ENCODE peak calls at places on chromosomes 7 and 10, in seven cellular contexts. J is neural crest cell, W is Calu3, H is fibroblast of pulmonary artery, N is osteocyte, M is fibroblast of lung, X is astrocyte of the cerebellum. Y is an unnamed sample.

GRCh38 chr7:94146408-94146807 is 142.3 kb upstream of the BET1 start:
- DNase-seq in J (no peak), W (no peak), H (no peak), N (peak; percentile 85), M (peak; percentile 86), X (no peak), Y (no peak)

GRCh38 chr10:132870426-132870825 is 71.9 kb downstream of the CFAP46 start:
- DNase-seq in J (no peak), W (no peak), H (no peak), N (peak; percentile 62), M (no peak), X (no peak), Y (no peak)

GRCh38 chr7:94972296-94972695 is 64.9 kb downstream of the PPP1R9A start:
- DNase-seq in J (no peak), W (peak; percentile 19), H (no peak), N (no peak), M (no peak), X (peak; percentile 13), Y (no peak)

GRCh38 chr7:157392256-157393037 is 55.6 kb downstream of the DNAJB6 start:
- DNase-seq in J (no peak), W (no peak), H (no peak), N (no peak), M (no peak), X (no peak), Y (no peak)

GRCh38 chr7:116357776-116358670 is 141.5 kb upstream of the CAV2 start:
- DNase-seq in J (no peak), W (no peak), H (peak; percentile 56), N (no peak), M (peak; percentile 60), X (no peak), Y (no peak)

GRCh38 chr7:4239991-4240812 is 441.9 kb upstream of the FOXK1 start:
- DNase-seq in J (no peak), W (no peak), H (no peak), N (no peak), M (no peak), X (no peak), Y (no peak)

GRCh38 chr10:99403674-99404073 is 26.8 kb downstream of the GOT1 start:
- DNase-seq in J (no peak), W (no peak), H (peak; percentile 22), N (no peak), M (no peak), X (no peak), Y (no peak)

GRCh38 chr7:52825611-52826010 is 209.8 kb upstream of the POM121L12 start:
- DNase-seq in J (no peak), W (no peak), H (no peak), N (no peak), M (no peak), X (no peak), Y (no peak)

GRCh38 chr7:121480058-121480457 is 84.0 kb upstream of the FAM3C start:
- DNase-seq in J (no peak), W (no peak), H (no peak), N (no peak), M (no peak), X (no peak), Y (no peak)

GRCh38 chr7:114825423-114825951 is 96.4 kb upstream of the MDFIC start:
- DNase-seq in J (no peak), W (no peak), H (no peak), N (no peak), M (no peak), X (no peak), Y (no peak)

DNA sequence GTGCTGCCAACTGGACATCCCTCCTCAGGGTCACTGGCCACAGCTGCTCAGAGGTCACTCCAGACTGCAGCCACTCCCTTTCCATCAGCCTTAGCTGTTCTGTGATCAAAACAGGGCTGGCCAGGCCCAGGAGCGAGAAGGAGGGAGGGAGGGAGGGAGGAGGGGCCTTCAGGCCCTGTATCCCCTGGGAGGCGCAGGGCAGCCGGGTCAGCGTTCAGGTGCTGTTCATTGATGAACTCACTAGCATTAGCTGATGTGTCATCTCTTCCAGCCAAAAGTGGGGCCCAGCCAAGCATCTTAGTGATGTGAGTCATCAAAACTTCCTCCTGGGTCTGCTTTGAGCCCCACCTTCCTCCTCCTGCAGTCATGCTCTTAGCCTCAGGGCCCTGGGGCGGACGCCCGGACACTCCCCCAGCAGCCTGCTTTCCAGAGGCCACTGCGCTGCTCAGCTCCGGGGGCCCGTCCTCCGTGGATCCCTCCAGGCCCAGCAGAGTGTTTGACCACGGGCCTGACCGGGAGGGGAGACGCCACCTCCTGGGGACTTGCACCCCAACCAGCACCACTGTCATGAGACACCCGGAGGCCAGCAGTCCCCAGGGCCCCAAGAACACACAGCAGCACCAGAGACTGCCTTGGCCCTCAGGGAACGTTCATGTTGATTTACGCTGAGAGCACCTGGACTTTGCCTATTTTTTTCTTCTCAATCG is 149.2 kb downstream of the PRKAG2 start:
- DNase-seq in J (no peak), W (peak; percentile 88), H (peak; percentile 88), N (peak; percentile 91), M (peak; percentile 91), X (peak; percentile 83), Y (peak; percentile 44)
- TF ChIP-seq CTCF in J (no peak), W (no peak), H (no peak), N (no peak), M (no peak), X (no peak), Y (no peak)

DNA sequence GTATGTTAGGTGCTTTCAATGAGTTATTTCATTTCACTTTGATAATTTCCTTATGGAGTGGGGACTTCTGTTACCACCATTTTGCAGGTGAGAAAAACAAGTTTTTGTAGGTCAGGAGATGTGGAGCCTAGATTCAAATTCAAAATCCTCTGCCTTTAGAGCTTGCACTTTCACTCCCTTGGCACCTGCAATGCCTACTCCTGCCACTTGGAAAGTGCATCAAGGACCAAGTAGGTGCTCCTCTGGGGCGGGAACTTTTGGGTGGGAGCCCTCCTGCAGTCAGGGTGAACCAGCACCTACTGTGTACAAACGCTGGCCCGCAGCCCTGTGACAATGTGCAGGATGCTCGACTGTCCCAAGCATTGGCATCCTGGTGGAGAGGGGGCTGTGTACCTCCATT is 199.0 kb downstream of the EMX2 start:
- DNase-seq in J (no peak), W (no peak), H (no peak), N (no peak), M (no peak), X (no peak), Y (no peak)
- TF ChIP-seq CTCF in J (peak; percentile 45), W (peak; percentile 16), H (no peak), N (no peak), M (no peak), X (peak; percentile 13), Y (no peak)

GRCh38 chr7:56063882-56064625 is at the start of gene SUMF2:
- DNase-seq in J (peak; percentile 82), W (peak; percentile 96), H (peak; percentile 88), N (peak; percentile 97), M (peak; percentile 91), X (peak; percentile 56), Y (peak; percentile 91)
- TF ChIP-seq CTCF in J (no peak), W (no peak), H (peak; percentile 5), N (peak; percentile 17), M (peak; percentile 12), X (peak; percentile 13), Y (no peak)

GRCh38 chr10:97732052-97732359 is 4.9 kb upstream of the ZFYVE27 start:
- DNase-seq in J (no peak), W (no peak), H (no peak), N (no peak), M (no peak), X (no peak), Y (no peak)
- TF ChIP-seq CTCF in J (no peak), W (no peak), H (no peak), N (no peak), M (no peak), X (no peak), Y (no peak)

GRCh38 chr10:62958980-62959379 is 142.8 kb upstream of the EGR2 start:
- DNase-seq in J (no peak), W (no peak), H (no peak), N (no peak), M (no peak), X (no peak), Y (no peak)

GRCh38 chr10:62959553-62959952 is 143.4 kb upstream of the EGR2 start:
- DNase-seq in J (no peak), W (no peak), H (peak; percentile 26), N (no peak), M (peak; percentile 18), X (no peak), Y (no peak)

GRCh38 chr10:62960416-62960815 is 144.2 kb upstream of the EGR2 start:
- DNase-seq in J (no peak), W (no peak), H (peak; percentile 52), N (no peak), M (no peak), X (no peak), Y (no peak)

DNA sequence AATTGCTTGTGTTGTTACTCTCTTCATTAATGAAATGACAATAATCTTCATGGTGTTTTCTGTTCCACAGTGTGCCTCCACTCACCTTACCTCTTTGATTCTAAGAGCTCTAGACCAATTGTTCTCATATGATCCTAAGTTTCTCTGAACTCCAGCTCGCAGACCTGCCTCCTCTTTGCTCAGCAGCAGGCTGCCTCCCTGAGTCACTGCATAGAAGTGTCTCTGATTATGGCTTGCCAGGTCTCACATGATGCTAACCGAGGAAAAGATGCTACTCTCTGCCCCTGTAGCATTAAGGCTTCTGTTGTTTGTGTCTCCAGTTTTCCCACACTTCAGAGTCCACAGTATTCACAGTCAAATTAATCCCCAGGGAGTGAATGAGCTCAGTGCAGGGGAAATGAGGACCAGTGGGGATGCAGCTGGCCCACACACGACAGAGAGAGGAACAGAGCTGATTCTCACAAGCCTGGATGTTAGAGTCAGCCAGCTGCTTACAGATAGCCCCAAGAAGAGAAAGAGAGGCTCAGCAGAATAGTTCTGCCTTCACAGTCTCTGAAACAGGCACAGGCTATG is 145.9 kb upstream of the EGR2 start:
- DNase-seq in J (no peak), W (no peak), H (peak; percentile 28), N (no peak), M (peak; percentile 9), X (no peak), Y (no peak)
- TF ChIP-seq CTCF in J (no peak), W (no peak), H (no peak), N (no peak), M (no peak), X (no peak), Y (no peak)

GRCh38 chr7:128247640-128248194 is 6.6 kb downstream of the LEP start:
- DNase-seq in J (no peak), W (peak; percentile 46), H (peak; percentile 29), N (no peak), M (peak; percentile 31), X (no peak), Y (no peak)
- TF ChIP-seq CTCF in J (no peak), W (no peak), H (no peak), N (no peak), M (no peak), X (no peak), Y (no peak)

Y was measured in activated B cell treated with CpG ODN at 0.5 μM for 24 hours.